ENCODE peak calls at places on chromosomes 7 and 10, in four cellular contexts. B, U, K and A are unnamed samples.

GRCh38 chr10:78688945-78689935 is 379.5 kb upstream of the ZMIZ1 start:
- DNase-seq in B (peak), U (no peak), K (peak), A (no peak)

GRCh38 chr7:51160990-51161615 is 155.5 kb downstream of the COBL start:
- DNase-seq in B (peak), U (peak), K (peak), A (peak)

GRCh38 chr7:118183254-118183585 is 744 bp upstream of the LSM8 start:
- DNase-seq in B (peak), U (no peak), K (no peak), A (no peak)

GRCh38 chr10:79495791-79496190 is 16.5 kb upstream of the EIF5AL1 start:
- DNase-seq in B (no peak), U (no peak), K (no peak), A (no peak)

GRCh38 chr10:110919971-110920881 is 822 bp downstream of the SHOC2 start:
- DNase-seq in B (peak), U (peak), K (peak), A (peak)

GRCh38 chr10:131437556-131438465 is 126.3 kb upstream of the TCERG1L start:
- DNase-seq in B (no peak), U (no peak), K (no peak), A (no peak)

GRCh38 chr10:110918269-110918632 is 729 bp downstream of the BBIP1 start:
- DNase-seq in B (peak), U (peak), K (no peak), A (peak)

GRCh38 chr10:103916901-103917300 is 1.1 kb downstream of the STN1 start:
- DNase-seq in B (no peak), U (no peak), K (no peak), A (no peak)

GRCh38 chr10:29067161-29067560 is 221.7 kb upstream of the LYZL1 start:
- DNase-seq in B (no peak), U (no peak), K (no peak), A (no peak)

GRCh38 chr7:139777304-139777890 is 401 bp downstream of the HIPK2 start:
- DNase-seq in B (peak), U (peak), K (peak), A (peak)

GRCh38 chr7:130090745-130091532 is 20.6 kb downstream of the KLHDC10 start:
- DNase-seq in B (no peak), U (no peak), K (no peak), A (no peak)

GRCh38 chr7:34133983-34134782 is 228.8 kb downstream of the BMPER start:
- DNase-seq in B (peak), U (no peak), K (peak), A (no peak)

GRCh38 chr7:127974611-127975010 is 56.6 kb downstream of the LRRC4 start:
- DNase-seq in B (no peak), U (no peak), K (no peak), A (no peak)

GRCh38 chr10:78229950-78230675 is 196.4 kb downstream of the RPS24 start:
- DNase-seq in B (no peak), U (no peak), K (no peak), A (no peak)

GRCh38 chr7:32147909-32148308 is 77.7 kb upstream of the PDE1C start:
- DNase-seq in B (no peak), U (no peak), K (no peak), A (no peak)

GRCh38 chr7:113015038-113015645 is 71.5 kb downstream of the GPR85 start:
- DNase-seq in B (peak), U (no peak), K (no peak), A (no peak)

GRCh38 chr7:73701357-73701995 is 18.0 kb downstream of the STX1A start:
- DNase-seq in B (peak), U (no peak), K (no peak), A (no peak)

GRCh38 chr10:83023647-83024046 is 1115.7 kb upstream of the GHITM start:
- DNase-seq in B (no peak), U (no peak), K (no peak), A (no peak)

GRCh38 chr10:77887631-77888355 is 38.8 kb downstream of the DLG5 start:
- DNase-seq in B (no peak), U (no peak), K (no peak), A (no peak)

GRCh38 chr7:43211276-43211675 is 98.8 kb downstream of the HECW1 start:
- DNase-seq in B (no peak), U (no peak), K (no peak), A (no peak)

GRCh38 chr10:13291821-13292773 is 7.8 kb downstream of the PHYH start:
- DNase-seq in B (no peak), U (no peak), K (no peak), A (no peak)

GRCh38 chr10:85508159-85508558 is 858.4 kb downstream of the GRID1 start:
- DNase-seq in B (no peak), U (no peak), K (no peak), A (no peak)

GRCh38 chr10:58291538-58292174 is 22.7 kb downstream of the CISD1 start:
- DNase-seq in B (peak), U (peak), K (no peak), A (no peak)

GRCh38 chr7:115087437-115087836 is 165.5 kb downstream of the MDFIC start:
- DNase-seq in B (peak), U (no peak), K (no peak), A (no peak)